ENCODE peak calls at places on chromosomes 4 and X, in seven cellular contexts. S is cardiac fibroblast, Y is endothelial cell, J is AG09309, F is BJ, P is mucosa of descending colon, T is uterus. Z is an unnamed sample.
A peak's percentile ranks its signal among the peaks of the same experiment; 100 is the strongest.

GRCh38 chrX:37712458-37712857 is 26.9 kb downstream of the XK start:
- DNase-seq in S (peak; percentile 37), Y (no peak), J (no peak), F (no peak), P (no peak), T (no peak), Z (no peak)

GRCh38 chr4:52841707-52842456 is 20.2 kb upstream of the RASL11B start:
- DNase-seq in S (peak; percentile 48), Y (no peak), J (no peak), F (no peak), P (no peak), T (no peak), Z (no peak)

GRCh38 chrX:55451990-55452824 is at the start of gene MAGEH1:
- DNase-seq in S (peak; percentile 84), Y (peak; percentile 56), J (peak; percentile 23), F (peak; percentile 32), P (peak; percentile 81), T (peak; percentile 82), Z (peak; percentile 31)

GRCh38 chr4:1469043-1469442 is 62.8 kb upstream of the NKX1-1 start:
- DNase-seq in S (no peak), Y (no peak), J (no peak), F (no peak), P (no peak), T (no peak), Z (no peak)

GRCh38 chr4:6929735-6930464 is 20.3 kb downstream of the TBC1D14 start:
- DNase-seq in S (no peak), Y (no peak), J (no peak), F (no peak), P (peak; percentile 73), T (no peak), Z (no peak)

GRCh38 chr4:189001971-189002450 is 862.8 kb downstream of the TRIML1 start:
- DNase-seq in S (no peak), Y (no peak), J (no peak), F (no peak), P (no peak), T (no peak), Z (no peak)

GRCh38 chr4:97525236-97525635 is 618.0 kb downstream of the STPG2 start:
- DNase-seq in S (no peak), Y (no peak), J (no peak), F (no peak), P (no peak), T (no peak), Z (no peak)

GRCh38 chrX:106247162-106247561 is 79.1 kb downstream of the PWWP3B start:
- DNase-seq in S (peak; percentile 22), Y (no peak), J (no peak), F (no peak), P (no peak), T (no peak), Z (no peak)

GRCh38 chr4:85763207-85763606 is 288.3 kb downstream of the ARHGAP24 start:
- DNase-seq in S (no peak), Y (no peak), J (no peak), F (no peak), P (no peak), T (no peak), Z (no peak)

GRCh38 chrX:132092439-132093065 is 35.3 kb downstream of the FRMD7 start:
- DNase-seq in S (peak; percentile 80), Y (peak; percentile 54), J (peak; percentile 31), F (peak; percentile 7), P (peak; percentile 76), T (peak; percentile 80), Z (peak; percentile 27)

GRCh38 chr4:155392486-155393184 is 15.9 kb upstream of the MAP9 start:
- DNase-seq in S (peak; percentile 80), Y (no peak), J (peak; percentile 38), F (peak; percentile 47), P (no peak), T (no peak), Z (no peak)

GRCh38 chr4:8414377-8414776 is 26.1 kb downstream of the ACOX3 start:
- DNase-seq in S (no peak), Y (no peak), J (no peak), F (no peak), P (no peak), T (no peak), Z (no peak)

GRCh38 chrX:3403748-3404147 is 57.3 kb upstream of the MXRA5 start:
- DNase-seq in S (no peak), Y (no peak), J (no peak), F (no peak), P (no peak), T (no peak), Z (no peak)

GRCh38 chr4:1250921-1251772 is 2.2 kb upstream of the CTBP1 start:
- DNase-seq in S (no peak), Y (no peak), J (no peak), F (no peak), P (no peak), T (no peak), Z (no peak)

GRCh38 chr4:145808021-145808650 is 128.2 kb downstream of the C4orf51 start:
- DNase-seq in S (peak; percentile 88), Y (peak; percentile 7), J (peak; percentile 67), F (peak; percentile 79), P (no peak), T (peak; percentile 30), Z (peak; percentile 61)

GRCh38 chr4:8776366-8776765 is 95.3 kb downstream of the HMX1 start:
- DNase-seq in S (no peak), Y (no peak), J (no peak), F (no peak), P (no peak), T (no peak), Z (no peak)

GRCh38 chrX:38868941-38869378 is 67.7 kb downstream of the MID1IP1 start:
- DNase-seq in S (peak; percentile 67), Y (no peak), J (no peak), F (peak; percentile 53), P (no peak), T (no peak), Z (no peak)

GRCh38 chr4:148052448-148052847 is 320.6 kb downstream of the ARHGAP10 start:
- DNase-seq in S (peak; percentile 25), Y (no peak), J (no peak), F (no peak), P (no peak), T (no peak), Z (no peak)

GRCh38 chr4:20528508-20528907 is 171.8 kb upstream of the PACRGL start:
- DNase-seq in S (no peak), Y (no peak), J (no peak), F (no peak), P (no peak), T (no peak), Z (no peak)

GRCh38 chr4:56301181-56302076 is 85.9 kb downstream of the AASDH start:
- DNase-seq in S (peak; percentile 94), Y (peak; percentile 80), J (peak; percentile 71), F (peak; percentile 35), P (peak; percentile 90), T (peak; percentile 63), Z (peak; percentile 52)
- TF ChIP-seq CTCF in S (peak; percentile 98), Y (peak; percentile 66), J (peak; percentile 93), F (peak; percentile 91), P (peak; percentile 68), T (peak; percentile 66), Z (peak; percentile 97)

DNA sequence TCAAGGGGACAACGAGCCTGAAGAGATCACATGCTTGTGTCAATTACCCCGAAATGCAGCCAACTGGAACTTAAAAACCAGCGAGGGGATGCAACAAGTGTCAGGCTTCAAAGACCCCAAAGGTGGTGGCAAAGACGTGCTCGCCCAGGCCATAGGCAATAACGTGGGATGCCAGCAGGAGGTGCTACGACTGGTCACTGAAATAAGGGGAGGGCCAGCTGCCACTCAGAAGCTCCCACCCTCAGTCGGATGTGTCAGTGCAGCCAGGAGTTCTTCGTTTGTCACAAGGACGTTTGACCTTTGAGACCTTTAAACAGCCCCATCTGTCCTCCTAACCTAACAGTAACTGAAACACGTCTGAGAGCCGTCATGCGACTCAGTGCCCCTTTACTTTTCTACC is 556.8 kb upstream of the PCDH10 start:
- DNase-seq in S (no peak), Y (no peak), J (no peak), F (no peak), P (no peak), T (no peak), Z (no peak)
- TF ChIP-seq CTCF in S (no peak), Y (no peak), J (no peak), F (no peak), P (no peak), T (no peak), Z (no peak)

DNA sequence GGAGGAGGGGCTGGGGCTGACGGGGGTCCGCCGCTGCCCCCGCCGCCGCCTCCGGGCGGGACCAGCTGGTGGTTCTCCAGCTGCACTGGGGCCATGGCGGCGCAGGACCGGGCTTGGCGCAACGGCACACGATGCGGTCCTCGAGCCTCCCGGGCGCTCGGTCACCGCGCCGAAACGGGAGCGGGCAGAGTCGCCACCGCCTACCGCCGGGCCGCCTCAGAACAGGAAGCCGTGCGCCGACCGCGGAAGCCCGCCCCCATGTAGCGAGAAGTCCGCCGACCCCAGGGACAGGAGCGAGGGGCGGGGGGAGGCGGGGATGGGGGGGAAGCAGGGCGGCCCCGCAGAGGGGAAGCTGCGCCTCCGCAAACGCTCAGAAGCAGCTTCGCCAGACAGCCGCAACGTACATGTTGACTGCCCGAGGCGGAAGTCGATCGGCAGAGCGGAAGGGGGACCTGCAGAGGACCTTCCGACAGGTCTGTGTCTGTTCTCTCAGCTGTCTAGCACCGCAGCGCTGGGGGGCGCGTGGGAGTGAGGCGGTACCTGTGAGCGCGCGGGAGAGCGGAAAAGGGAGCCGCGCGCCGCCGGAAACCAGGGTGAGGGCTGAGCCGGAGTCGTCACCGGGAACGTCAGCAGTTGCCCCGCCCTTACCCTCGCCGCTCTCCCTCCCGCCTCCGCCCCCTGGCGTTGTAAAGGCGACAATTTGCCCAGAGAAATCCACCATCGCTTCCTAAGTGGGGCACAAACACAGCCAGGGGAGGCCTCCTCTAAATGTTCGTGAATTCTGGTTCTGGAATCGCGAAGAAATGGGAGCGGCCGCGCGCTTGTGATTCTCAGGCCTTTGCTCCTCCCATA is at the start of gene MED14:
- DNase-seq in S (peak; percentile 89), Y (peak; percentile 77), J (peak; percentile 41), F (peak; percentile 30), P (peak; percentile 88), T (peak; percentile 88), Z (peak; percentile 62)
- TF ChIP-seq CTCF in S (peak; percentile 44), Y (peak; percentile 57), J (peak; percentile 69), F (peak; percentile 53), P (peak; percentile 33), T (peak; percentile 45), Z (peak; percentile 57)

GRCh38 chrX:727738-728621 is 97.4 kb downstream of the SHOX start:
- DNase-seq in S (no peak), Y (no peak), J (no peak), F (no peak), P (no peak), T (no peak), Z (no peak)
- TF ChIP-seq CTCF in S (no peak), Y (no peak), J (no peak), F (peak; percentile 25), P (no peak), T (no peak), Z (peak; percentile 0)

GRCh38 chrX:64885850-64886249 is 90.4 kb downstream of the ZC4H2 start:
- DNase-seq in S (no peak), Y (peak; percentile 9), J (no peak), F (no peak), P (peak; percentile 9), T (no peak), Z (no peak)
- TF ChIP-seq CTCF in S (peak; percentile 46), Y (peak; percentile 48), J (peak; percentile 30), F (peak; percentile 43), P (no peak), T (no peak), Z (peak; percentile 27)

DNA sequence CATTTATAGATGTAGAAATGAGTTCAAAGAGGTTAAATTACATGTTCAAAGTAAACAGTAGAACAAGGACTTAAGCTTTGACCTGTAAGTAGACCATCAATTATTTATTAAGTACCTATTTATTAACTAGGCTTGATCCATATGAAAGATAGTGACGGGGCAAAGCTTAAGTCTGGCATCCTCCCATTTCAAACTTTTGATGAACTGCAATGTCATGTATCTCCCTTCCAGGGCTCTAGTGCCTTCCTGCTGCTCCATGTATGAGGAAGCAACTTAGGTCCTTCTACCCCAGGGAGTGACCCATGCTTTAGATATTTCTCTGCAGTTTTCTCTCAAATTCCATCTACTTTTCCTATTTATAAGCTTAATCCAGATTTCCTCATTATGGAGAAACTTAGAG is 31.9 kb upstream of the ANTXR2 start:
- DNase-seq in S (no peak), Y (no peak), J (no peak), F (no peak), P (no peak), T (no peak), Z (no peak)
- TF ChIP-seq CTCF in S (no peak), Y (no peak), J (no peak), F (no peak), P (no peak), T (no peak), Z (no peak)